ENCODE peak calls at places on chromosomes 5 and 9, in five cellular contexts. O, Z, W, Y and V are unnamed samples.
A peak's percentile ranks its signal among the peaks of the same experiment; 100 is the strongest.

GRCh38 chr5:15290953-15291352 is 209.0 kb upstream of the FBXL7 start:
- DNase-seq in O (no peak), Y (no peak), W (peak; percentile 8), Z (no peak), V (no peak)

GRCh38 chr9:68706579-68707201 is 1.6 kb downstream of the PIP5K1B start:
- DNase-seq in Y (peak; percentile 63), Z (no peak), W (no peak), O (no peak), V (no peak)

GRCh38 chr5:152688561-152689274 is 283.6 kb upstream of the NMUR2 start:
- DNase-seq in O (no peak), Y (no peak), W (no peak), Z (no peak), V (no peak)

GRCh38 chr5:109063223-109063622 is 315.5 kb downstream of the FER start:
- DNase-seq in O (no peak), Z (no peak), W (no peak), Y (no peak), V (no peak)

GRCh38 chr9:69671904-69672827 is at the start of gene APBA1:
- DNase-seq in Z (no peak), Y (no peak), W (peak; percentile 6), O (peak; percentile 80), V (peak; percentile 58)

GRCh38 chr9:97808972-97809371 is 44.1 kb upstream of the FOXE1 start:
- DNase-seq in Z (no peak), Y (no peak), O (no peak), W (no peak), V (no peak)

GRCh38 chr9:101034222-101034621 is 5.7 kb downstream of the PLPPR1 start:
- DNase-seq in Y (no peak), Z (no peak), O (no peak), W (no peak), V (no peak)

GRCh38 chr9:135230817-135231520 is 143.5 kb downstream of the OLFM1 start:
- DNase-seq in Y (no peak), Z (no peak), O (no peak), W (no peak), V (no peak)

GRCh38 chr5:149710575-149710974 is 19.5 kb upstream of the PPARGC1B start:
- DNase-seq in Y (no peak), O (no peak), Z (no peak), W (no peak), V (no peak)

GRCh38 chr5:50440651-50441478 is at the start of gene EMB:
- DNase-seq in Z (no peak), Y (no peak), O (peak; percentile 84), W (peak; percentile 52), V (peak; percentile 60)

GRCh38 chr5:141003791-141004601 is 37.7 kb downstream of the PCDHAC2 start:
- DNase-seq in O (peak; percentile 54), W (peak; percentile 63), Y (no peak), Z (no peak), V (no peak)

GRCh38 chr5:39476466-39477215 is 51.9 kb upstream of the DAB2 start:
- DNase-seq in O (no peak), Y (no peak), Z (no peak), W (no peak), V (no peak)

GRCh38 chr5:73522989-73523388 is 24.7 kb downstream of the BTF3 start:
- DNase-seq in O (no peak), Y (no peak), Z (no peak), W (no peak), V (no peak)

GRCh38 chr5:137617806-137618205 is 118.1 kb downstream of the KLHL3 start:
- DNase-seq in Z (no peak), O (no peak), W (no peak), Y (no peak), V (no peak)

GRCh38 chr5:30572279-30572678 is 621.2 kb upstream of the CDH6 start:
- DNase-seq in O (no peak), Z (peak; percentile 3), W (no peak), Y (no peak), V (no peak)

GRCh38 chr9:128568470-128569083 is 16.2 kb downstream of the SPTAN1 start:
- DNase-seq in O (no peak), Z (no peak), W (no peak), Y (no peak), V (no peak)

GRCh38 chr9:20200900-20201495 is 412.2 kb upstream of the SLC24A2 start:
- DNase-seq in O (no peak), W (no peak), Y (no peak), Z (no peak), V (no peak)

GRCh38 chr5:73654171-73654811 is 28.3 kb downstream of the ARHGEF28 start:
- DNase-seq in W (no peak), Y (peak; percentile 65), Z (peak; percentile 47), O (no peak), V (no peak)

GRCh38 chr5:9347541-9348295 is 198.2 kb downstream of the SEMA5A start:
- DNase-seq in Y (no peak), O (no peak), W (no peak), Z (no peak), V (no peak)

GRCh38 chr5:58842851-58843250 is 260.0 kb downstream of the RAB3C start:
- DNase-seq in Z (no peak), W (no peak), O (no peak), Y (no peak), V (no peak)

GRCh38 chr9:129640871-129641750 is 840 bp downstream of the ASB6 start:
- DNase-seq in W (no peak), Z (no peak), O (no peak), Y (no peak), V (no peak)

GRCh38 chr9:122200960-122201635 is 27.7 kb downstream of the LHX6 start:
- DNase-seq in Z (no peak), Y (no peak), W (no peak), O (no peak), V (no peak)

GRCh38 chr5:135269828-135270545 is 129.0 kb downstream of the MACROH2A1 start:
- DNase-seq in Z (no peak), Y (no peak), O (no peak), W (no peak), V (peak; percentile 57)

GRCh38 chr5:113378960-113379541 is 55.7 kb downstream of the TSSK1B start:
- DNase-seq in Y (peak; percentile 9), Z (peak; percentile 47), O (peak; percentile 76), W (peak; percentile 40), V (peak; percentile 66)

GRCh38 chr9:37215456-37216229 is 95.3 kb downstream of the ZCCHC7 start:
- DNase-seq in O (no peak), Y (no peak), W (no peak), Z (no peak), V (no peak)
- TF ChIP-seq SUZ12 in O (no peak), Y (no peak), W (no peak), Z (no peak), V (no peak)

DNA sequence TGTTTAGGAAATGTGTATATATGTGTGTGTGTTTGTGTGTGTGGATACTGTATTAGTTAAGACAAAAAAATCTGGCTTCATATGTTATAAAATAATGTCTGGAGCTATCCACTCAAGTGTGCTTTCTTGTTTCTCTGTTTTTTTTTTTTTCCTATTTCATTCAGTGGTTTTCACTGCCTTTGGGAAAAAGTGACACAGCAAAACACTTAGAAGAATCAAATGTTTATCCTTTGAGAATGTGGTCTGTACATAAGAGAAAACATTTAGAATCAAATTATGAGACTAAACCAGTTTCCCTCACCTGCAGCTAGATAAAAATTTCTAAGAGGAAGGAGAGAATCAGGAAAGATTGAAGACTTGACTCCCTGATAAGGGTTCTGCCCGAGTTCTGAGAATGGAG is 8.1 kb downstream of the TMC1 start:
- DNase-seq in W (no peak), Z (no peak), O (no peak), Y (no peak), V (no peak)
- TF ChIP-seq SUZ12 in W (no peak), Z (no peak), O (no peak), Y (no peak), V (no peak)

GRCh38 chr9:98926016-98926415 is 17.7 kb upstream of the COL15A1 start:
- DNase-seq in O (no peak), W (no peak), Z (no peak), Y (no peak), V (no peak)
- TF ChIP-seq SUZ12 in O (no peak), W (no peak), Z (no peak), Y (no peak), V (no peak)

DNA sequence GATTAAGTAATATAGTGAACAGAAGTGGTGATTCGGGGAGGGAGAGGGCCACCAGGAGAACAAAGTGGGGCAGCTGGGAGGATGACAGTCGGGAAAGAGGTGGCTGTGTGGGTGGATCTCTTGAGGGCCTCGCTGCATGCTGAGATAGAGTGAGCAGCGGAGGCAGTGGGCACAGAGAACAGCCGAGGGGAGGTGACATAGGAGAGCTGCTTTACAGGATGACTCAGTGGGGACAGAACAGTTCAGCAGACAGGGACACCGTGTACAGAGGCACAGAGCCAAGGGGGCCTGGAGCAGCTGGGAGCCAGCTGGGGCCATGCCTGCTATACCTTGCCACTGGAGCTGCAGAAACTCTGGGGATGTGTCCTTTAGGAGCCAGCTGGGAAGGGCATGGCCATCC is 273.9 kb downstream of the GADD45G start:
- DNase-seq in O (peak; percentile 35), Z (peak; percentile 12), W (no peak), Y (no peak), V (no peak)
- TF ChIP-seq SUZ12 in O (no peak), Z (no peak), W (no peak), Y (no peak), V (no peak)